ENCODE peak calls at places on chromosomes 2 and 18, in four cellular contexts. A, L, K and S are unnamed samples.

GRCh38 chr2:102141011-102141914 is 1.3 kb upstream of the IL1R1 start:
- DNase-seq in K (no peak), A (no peak), L (no peak), S (no peak)

GRCh38 chr2:52821631-52822030 is 946.0 kb upstream of the CHAC2 start:
- DNase-seq in L (no peak), K (no peak), A (no peak), S (no peak)

GRCh38 chr2:140695163-140695562 is 1435.7 kb downstream of the LRP1B start:
- DNase-seq in K (no peak), L (no peak), A (no peak), S (no peak)

GRCh38 chr2:67865871-67866386 is 196.9 kb downstream of the C1D start:
- DNase-seq in L (no peak), A (no peak), K (no peak), S (no peak)

GRCh38 chr2:47077442-47078117 is 77.5 kb downstream of the STPG4 start:
- DNase-seq in L (no peak), A (no peak), K (no peak), S (no peak)

GRCh38 chr2:42128731-42129486 is 40.2 kb upstream of the EML4 start:
- DNase-seq in L (no peak), A (no peak), K (no peak), S (no peak)

GRCh38 chr2:96431319-96431718 is 73.8 kb downstream of the NEURL3 start:
- DNase-seq in K (no peak), L (no peak), A (no peak), S (no peak)

GRCh38 chr18:22549260-22549937 is 131.7 kb upstream of the CTAGE1 start:
- DNase-seq in A (no peak), L (no peak), K (no peak), S (no peak)

GRCh38 chr2:240376739-240377138 is 58.7 kb upstream of the GPC1 start:
- DNase-seq in A (no peak), K (no peak), L (no peak), S (no peak)

GRCh38 chr18:78984941-78985784 is 5.5 kb downstream of the SALL3 start:
- DNase-seq in L (peak), K (no peak), A (no peak), S (peak)

GRCh38 chr2:204355688-204356087 is 189.6 kb upstream of the PARD3B start:
- DNase-seq in K (no peak), L (no peak), A (no peak), S (no peak)

GRCh38 chr2:202249864-202250263 is 11.5 kb upstream of the SUMO1 start:
- DNase-seq in L (no peak), K (no peak), A (no peak), S (no peak)

GRCh38 chr2:57465967-57466366 is 580.6 kb upstream of the VRK2 start:
- DNase-seq in L (no peak), A (no peak), K (no peak), S (no peak)

GRCh38 chr18:22398464-22398863 is 19.3 kb downstream of the CTAGE1 start:
- DNase-seq in L (no peak), K (no peak), A (no peak), S (no peak)

GRCh38 chr2:198880986-198881385 is 576.8 kb downstream of the SATB2 start:
- DNase-seq in A (no peak), K (no peak), L (no peak), S (no peak)

GRCh38 chr2:210816769-210817168 is 260.4 kb downstream of the CPS1 start:
- DNase-seq in A (no peak), K (no peak), L (no peak), S (no peak)